ENCODE peak calls at places on chromosomes 5 and 9, in four cellular contexts. R is lower lobe of right lung, V is pancreas, H is sciatic nerve. X is an unnamed sample.

GRCh38 chr5:19880859-19881436 is 107.1 kb downstream of the CDH18 start:
- ATAC-seq in V (peak), R (peak), H (no peak), X (no peak)

GRCh38 chr5:147711019-147711418 is 71.5 kb downstream of the JAKMIP2 start:
- ATAC-seq in H (no peak), V (no peak), R (no peak), X (no peak)

GRCh38 chr5:117230375-117230774 is 655.8 kb upstream of the SEMA6A start:
- ATAC-seq in V (no peak), R (no peak), H (no peak), X (no peak)

GRCh38 chr9:109095321-109095720 is 24.4 kb downstream of the TMEM245 start:
- ATAC-seq in R (no peak), V (no peak), H (no peak), X (no peak)

GRCh38 chr9:113794721-113795120 is 81.4 kb upstream of the ZNF618 start:
- ATAC-seq in V (no peak), R (no peak), H (no peak), X (no peak)

GRCh38 chr5:146027746-146028145 is 77.6 kb downstream of the PLAC8L1 start:
- ATAC-seq in R (peak), H (no peak), V (peak), X (no peak)

GRCh38 chr9:18890372-18890771 is 142.6 kb downstream of the SAXO1 start:
- ATAC-seq in V (no peak), H (no peak), R (no peak), X (peak)

GRCh38 chr9:127255692-127256091 is 8.9 kb upstream of the GARNL3 start:
- ATAC-seq in R (no peak), V (no peak), H (no peak), X (no peak)

GRCh38 chr9:105258225-105258737 is 13.8 kb downstream of the SLC44A1 start:
- ATAC-seq in R (no peak), V (peak), H (no peak), X (no peak)

X was measured in SK-N-SH treated with all-trans-retinoic acid at 6 μM for 48 hours.